ENCODE peak calls at places on chromosome 9, in six cellular contexts. X is adrenal gland, Y is psoas muscle, K is HCT116, R is lower lobe of right lung, P is Panc1. J is an unnamed sample.
A peak's percentile ranks its signal among the peaks of the same experiment; 100 is the strongest.

GRCh38 chr9:83034026-83034425 is 28.9 kb downstream of the RASEF start:
- DNase-seq in P (no peak), Y (no peak), X (no peak), K (no peak), R (no peak), J (no peak)

GRCh38 chr9:4138180-4138579 is 161.7 kb downstream of the GLIS3 start:
- DNase-seq in Y (no peak), R (no peak), K (no peak), P (no peak), X (no peak), J (no peak)

GRCh38 chr9:83509372-83509771 is 28.8 kb downstream of the FRMD3 start:
- DNase-seq in Y (no peak), K (no peak), R (no peak), X (no peak), P (no peak), J (no peak)

GRCh38 chr9:109258619-109259321 is 62.1 kb downstream of the EPB41L4B start:
- DNase-seq in Y (no peak), P (no peak), X (peak; percentile 41), R (no peak), K (no peak), J (no peak)

GRCh38 chr9:89425024-89425805 is 72.7 kb downstream of the SEMA4D start:
- DNase-seq in X (no peak), R (no peak), P (no peak), K (no peak), Y (no peak), J (no peak)

GRCh38 chr9:134026561-134026960 is 1.3 kb downstream of the BRD3OS start:
- DNase-seq in X (peak; percentile 71), R (no peak), K (no peak), Y (no peak), P (no peak), J (no peak)

GRCh38 chr9:120136685-120137084 is 443.3 kb downstream of the CDK5RAP2 start:
- DNase-seq in K (no peak), Y (no peak), X (no peak), P (no peak), R (no peak), J (no peak)

GRCh38 chr9:115211413-115212204 is 93.7 kb upstream of the TNC start:
- DNase-seq in Y (no peak), X (no peak), K (no peak), R (no peak), P (no peak), J (no peak)

GRCh38 chr9:78595200-78595945 is 298.4 kb downstream of the PSAT1 start:
- DNase-seq in Y (no peak), K (no peak), R (no peak), X (no peak), P (no peak), J (no peak)

GRCh38 chr9:87491488-87491887 is 6.2 kb upstream of the DAPK1 start:
- DNase-seq in Y (no peak), X (no peak), K (no peak), R (no peak), P (no peak), J (no peak)

GRCh38 chr9:16131269-16131668 is 578.4 kb downstream of the CCDC171 start:
- DNase-seq in P (no peak), K (no peak), Y (no peak), R (no peak), X (no peak), J (no peak)

GRCh38 chr9:78386746-78387145 is 89.8 kb downstream of the PSAT1 start:
- DNase-seq in K (no peak), P (no peak), R (no peak), Y (no peak), X (no peak), J (no peak)

GRCh38 chr9:92059045-92059444 is 56.2 kb downstream of the SPTLC1 start:
- DNase-seq in P (no peak), X (no peak), Y (no peak), K (no peak), R (no peak), J (no peak)

GRCh38 chr9:88197781-88198345 is 59.6 kb upstream of the SPATA31C2 start:
- DNase-seq in R (no peak), P (peak; percentile 51), Y (no peak), X (no peak), K (no peak), J (no peak)

GRCh38 chr9:98780059-98780749 is 16.2 kb downstream of the ANKS6 start:
- DNase-seq in R (no peak), X (no peak), P (no peak), K (no peak), Y (no peak), J (no peak)

GRCh38 chr9:133664173-133664572 is 28.0 kb downstream of the DBH start:
- DNase-seq in P (no peak), X (no peak), R (no peak), K (no peak), Y (no peak), J (no peak)

GRCh38 chr9:35756275-35756742 is 2.2 kb upstream of the MSMP start:
- DNase-seq in X (peak; percentile 84), P (no peak), Y (peak; percentile 58), R (peak; percentile 83), K (peak; percentile 58), J (peak; percentile 68)

GRCh38 chr9:109256381-109256780 is 64.5 kb downstream of the EPB41L4B start:
- DNase-seq in Y (no peak), K (no peak), P (no peak), X (no peak), R (no peak), J (no peak)

GRCh38 chr9:546797-547223 is 294.7 kb upstream of the DMRT1 start:
- DNase-seq in P (no peak), Y (no peak), R (no peak), X (no peak), K (no peak), J (no peak)

GRCh38 chr9:91711755-91712591 is 238.1 kb downstream of the ROR2 start:
- DNase-seq in Y (no peak), P (no peak), R (peak; percentile 50), K (no peak), X (no peak), J (peak; percentile 72)

DNA sequence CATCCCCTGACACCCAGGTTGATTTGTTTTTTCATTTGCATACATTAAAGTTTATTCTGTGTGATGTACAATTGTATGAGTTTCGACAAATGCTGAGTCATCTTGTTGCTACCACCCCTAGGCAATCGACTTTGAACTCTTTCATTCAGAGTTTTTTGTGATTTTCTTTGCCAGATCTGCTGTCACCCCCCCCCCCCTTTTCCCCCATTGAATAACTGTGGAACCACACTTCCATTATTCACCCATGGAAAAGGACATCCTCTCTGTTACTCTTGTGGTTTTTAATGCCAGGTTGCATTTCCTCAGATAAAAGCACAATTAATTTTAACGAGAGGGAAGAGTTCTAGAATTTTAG is 13.7 kb upstream of the FAM120AOS start:
- DNase-seq in X (no peak), K (no peak), Y (no peak), P (no peak), R (no peak), J (no peak)
- H3K4me1 ChIP-seq in X (peaks cover 33% of the 10 kb centered on the region), K (peaks cover 12% of the 10 kb centered on the region), Y (peaks cover 62% of the 10 kb centered on the region), P (peaks cover 42% of the 10 kb centered on the region), R (peaks cover 91% of the 10 kb centered on the region), J (peaks cover 6% of the 10 kb centered on the region)

DNA sequence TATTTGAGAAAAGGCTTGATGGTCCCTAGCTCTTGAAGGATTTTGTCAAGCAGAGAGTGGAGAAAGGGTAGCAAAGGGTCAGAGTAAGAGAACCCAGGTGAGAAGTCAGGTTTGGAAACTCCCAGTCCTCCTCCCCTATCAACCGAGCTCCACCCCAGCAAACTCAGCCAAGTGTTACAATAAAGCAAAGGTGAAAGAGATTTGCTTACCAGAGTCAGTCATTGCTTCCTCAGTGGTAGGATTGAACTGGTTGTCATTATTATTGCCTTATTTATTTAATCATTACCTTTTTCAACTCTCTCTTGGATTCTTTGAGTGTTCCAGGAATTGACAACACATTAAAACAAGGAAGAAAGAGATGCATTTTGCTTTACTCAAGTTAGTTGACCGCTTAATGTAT is 80.5 kb downstream of the RFK start:
- DNase-seq in R (no peak), Y (no peak), X (no peak), P (no peak), K (no peak), J (no peak)
- H3K9me3 ChIP-seq in R (no peaks in the 10 kb centered on the region), Y (no peaks in the 10 kb centered on the region), X (no peaks in the 10 kb centered on the region), P (no peaks in the 10 kb centered on the region), K (no peaks in the 10 kb centered on the region), J (no peaks in the 10 kb centered on the region)

DNA sequence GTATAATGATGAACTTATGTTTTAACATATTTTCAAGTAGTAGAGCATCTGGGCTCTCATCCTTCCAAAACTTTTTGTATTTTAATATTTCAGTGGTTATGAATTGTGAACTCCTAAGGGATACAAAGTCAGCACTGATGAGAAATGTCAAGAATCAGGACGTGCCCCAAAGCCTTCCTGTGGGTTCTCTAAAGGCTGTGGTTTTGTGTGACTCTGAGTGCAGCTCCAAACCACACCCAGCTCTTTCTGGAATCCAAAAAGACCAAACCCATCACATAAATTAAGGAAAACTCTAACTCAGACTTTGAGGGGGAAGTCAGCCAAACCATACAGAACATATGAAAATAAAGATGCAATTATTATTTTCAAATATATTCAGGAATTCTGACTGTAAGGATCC is 40.8 kb upstream of the SMU1 start:
- DNase-seq in Y (no peak), K (no peak), X (no peak), R (no peak), P (no peak), J (no peak)
- H3K4me3 ChIP-seq in Y (no peak overlapping the region), K (no peak overlapping the region), X (no peak overlapping the region), R (no peak overlapping the region), P (no peak overlapping the region), J (no peak overlapping the region)

GRCh38 chr9:129141066-129142041 is 30.1 kb downstream of the PTPA start:
- DNase-seq in P (no peak), K (no peak), X (peak; percentile 90), R (no peak), Y (peak; percentile 44), J (peak; percentile 86)

GRCh38 chr9:129143461-129143927 is 32.3 kb downstream of the PTPA start:
- DNase-seq in X (peak; percentile 88), R (peak; percentile 66), P (no peak), Y (peak; percentile 69), K (no peak), J (peak; percentile 78)

GRCh38 chr9:129142536-129142935 is 31.3 kb downstream of the PTPA start:
- DNase-seq in X (no peak), P (no peak), K (no peak), Y (no peak), R (no peak), J (no peak)

GRCh38 chr9:129142115-129142514 is 30.9 kb downstream of the PTPA start:
- DNase-seq in R (no peak), Y (no peak), K (no peak), X (no peak), P (no peak), J (no peak)

GRCh38 chr9:129143031-129143441 is 31.8 kb downstream of the PTPA start:
- DNase-seq in R (peak; percentile 87), X (peak; percentile 95), K (peak; percentile 59), P (peak; percentile 68), Y (peak; percentile 92), J (peak; percentile 93)
- H3K4me1 ChIP-seq in R (peaks cover 95% of the 10 kb centered on the region), X (peaks cover 69% of the 10 kb centered on the region), K (peaks cover 42% of the 10 kb centered on the region), P (peaks cover 34% of the 10 kb centered on the region), Y (peaks cover 80% of the 10 kb centered on the region), J (peaks cover 6% of the 10 kb centered on the region)

GRCh38 chr9:118223111-118223510 is 518.9 kb downstream of the TLR4 start:
- DNase-seq in R (no peak), P (no peak), X (no peak), K (no peak), Y (no peak), J (no peak)
- H3K9me3 ChIP-seq in R (no peaks in the 10 kb centered on the region), P (no peaks in the 10 kb centered on the region), X (no peaks in the 10 kb centered on the region), K (peaks cover 24% of the 10 kb centered on the region), Y (no peaks in the 10 kb centered on the region), J (peaks cover 3% of the 10 kb centered on the region)